ENCODE peak calls at places on chromosomes 12 and 14, in eight cellular contexts. N is T-cell; U is epithelial cell of esophagus; M is renal cortical epithelial cell; Y is putamen; T is HTR-8/SVneo; X is CD4-positive, alpha-beta T cell; R is astrocyte of the cerebellum. B is an unnamed sample.

GRCh38 chr14:92993302-92993701 is 70.4 kb downstream of the CHGA start:
- DNase-seq in Y (no peak), U (no peak), M (no peak), X (no peak), N (no peak), R (no peak), T (no peak), B (no peak)

GRCh38 chr14:90491221-90491867 is 94.5 kb downstream of the CALM1 start:
- DNase-seq in N (no peak), Y (peak; percentile 88), M (no peak), T (no peak), R (no peak), U (no peak), X (no peak), B (no peak)

GRCh38 chr12:131044136-131044535 is 90.4 kb downstream of the ADGRD1 start:
- DNase-seq in X (no peak), R (no peak), M (no peak), Y (no peak), T (no peak), N (no peak), U (no peak), B (no peak)

GRCh38 chr14:69475194-69475818 is 9.2 kb upstream of the PLEKHD1 start:
- DNase-seq in X (no peak), Y (no peak), U (peak; percentile 44), R (no peak), N (no peak), M (peak; percentile 45), T (peak; percentile 68), B (no peak)

GRCh38 chr14:48690349-48690748 is 895.8 kb downstream of the RPS29 start:
- DNase-seq in M (no peak), X (no peak), N (no peak), T (peak; percentile 3), R (no peak), Y (no peak), U (peak; percentile 1), B (no peak)

GRCh38 chr12:123532808-123533649 is 490 bp downstream of the RILPL1 start:
- DNase-seq in X (peak; percentile 37), R (no peak), M (no peak), U (peak; percentile 23), T (peak; percentile 45), Y (no peak), N (no peak), B (peak; percentile 51)

GRCh38 chr14:100421756-100422470 is 98.8 kb downstream of the SLC25A47 start:
- DNase-seq in U (no peak), X (no peak), M (no peak), T (no peak), R (no peak), N (no peak), Y (no peak), B (no peak)

GRCh38 chr12:21264232-21264631 is 70.5 kb downstream of the SLCO1A2 start:
- DNase-seq in T (no peak), R (no peak), Y (no peak), M (no peak), U (no peak), N (no peak), X (no peak), B (no peak)

GRCh38 chr14:90781344-90781761 is 34.9 kb downstream of the TTC7B start:
- DNase-seq in T (no peak), U (peak; percentile 88), R (peak; percentile 87), Y (no peak), M (peak; percentile 99), N (no peak), X (no peak), B (no peak)

GRCh38 chr12:13165578-13166120 is 30.9 kb upstream of the EMP1 start:
- DNase-seq in M (peak; percentile 95), T (peak; percentile 37), Y (no peak), R (no peak), N (peak; percentile 27), U (peak; percentile 99), X (peak; percentile 74), B (peak; percentile 42)